ENCODE peak calls at places on chromosomes 5 and 9, in nine cellular contexts. W is EH; O is RWPE1; K is astrocyte; U is dorsolateral prefrontal cortex; G is epithelial cell of prostate; D is activated CD4-positive, alpha-beta memory T cell treated with anti-CD3 and anti-CD28 coated beads, Interleukin-2, amount 10 ng/mL, durations not matched to agents 7 days and 5 days; R is HL-60; Q is AML-193. B is an unnamed sample.

GRCh38 chr9:34371886-34372597 is 4.7 kb downstream of the MYORG start:
- DNase-seq in R (no peak), U (no peak), O (no peak), D (no peak), K (no peak), W (no peak), Q (no peak), G (no peak), B (no peak)

GRCh38 chr9:37760416-37761165 is 7.0 kb downstream of the TRMT10B start:
- DNase-seq in U (no peak), R (no peak), G (no peak), K (peak), W (peak), D (no peak), Q (no peak), O (peak), B (peak)

GRCh38 chr5:33524476-33524875 is 83.7 kb downstream of the TARS1 start:
- DNase-seq in R (no peak), O (no peak), D (no peak), W (peak), G (no peak), U (no peak), Q (no peak), K (no peak), B (peak)

GRCh38 chr5:142835540-142835939 is 65.4 kb downstream of the ARHGAP26 start:
- DNase-seq in R (no peak), D (no peak), O (no peak), K (no peak), G (no peak), W (no peak), U (no peak), Q (no peak), B (no peak)

GRCh38 chr9:4879098-4879497 is 86.4 kb downstream of the RCL1 start:
- DNase-seq in Q (no peak), R (no peak), U (no peak), O (no peak), K (no peak), D (no peak), G (no peak), W (no peak), B (no peak)

GRCh38 chr5:173035904-173036707 is 20.0 kb upstream of the CREBRF start:
- DNase-seq in R (no peak), U (no peak), K (no peak), Q (no peak), W (no peak), G (no peak), O (no peak), D (peak), B (no peak)

GRCh38 chr5:55141945-55142690 is 17.9 kb upstream of the GPX8 start:
- DNase-seq in R (no peak), W (no peak), Q (no peak), G (no peak), O (no peak), K (no peak), D (peak), U (no peak), B (no peak)

GRCh38 chr5:177426566-177427210 is at the start of gene GRK6:
- DNase-seq in K (no peak), U (no peak), G (no peak), Q (peak), O (peak), R (peak), W (no peak), D (peak), B (peak)

GRCh38 chr5:140317859-140318258 is 15.0 kb upstream of the PFDN1 start:
- DNase-seq in G (no peak), K (peak), D (no peak), O (peak), W (peak), U (no peak), Q (no peak), R (no peak), B (peak)

GRCh38 chr5:66642538-66642937 is 46.3 kb downstream of the MAST4 start:
- DNase-seq in W (no peak), D (no peak), R (no peak), O (no peak), Q (no peak), G (no peak), K (no peak), U (no peak), B (no peak)

GRCh38 chr9:92763721-92764380 is 782 bp downstream of the BICD2 start:
- DNase-seq in Q (peak), K (no peak), O (peak), W (peak), D (peak), G (no peak), R (peak), U (no peak), B (peak)

GRCh38 chr5:37111426-37112382 is 137.5 kb downstream of the CPLANE1 start:
- DNase-seq in O (no peak), W (no peak), D (no peak), G (no peak), Q (peak), U (no peak), R (peak), K (peak), B (peak)

GRCh38 chr5:34684281-34684979 is 28.3 kb downstream of the RAI14 start:
- DNase-seq in G (no peak), K (peak), U (no peak), Q (no peak), D (no peak), W (peak), R (no peak), O (no peak), B (peak)

GRCh38 chr5:117680421-117680820 is 1105.8 kb upstream of the SEMA6A start:
- DNase-seq in R (no peak), W (peak), Q (no peak), D (no peak), G (no peak), K (no peak), U (no peak), O (no peak), B (no peak)

GRCh38 chr9:116686135-116686534 is 970 bp upstream of the TRIM32 start:
- DNase-seq in W (no peak), Q (no peak), K (no peak), U (no peak), O (no peak), D (no peak), G (no peak), R (no peak), B (peak)

GRCh38 chr5:67493676-67494075 is 297.1 kb upstream of the CD180 start:
- DNase-seq in G (no peak), D (no peak), U (peak), Q (peak), O (peak), R (peak), K (no peak), W (peak), B (peak)

GRCh38 chr9:14027114-14027812 is 286.7 kb downstream of the NFIB start:
- DNase-seq in U (no peak), O (no peak), Q (no peak), G (no peak), W (no peak), K (no peak), D (no peak), R (no peak), B (peak)

GRCh38 chr5:140632366-140633080 is 452 bp downstream of the CD14 start:
- DNase-seq in K (peak), R (peak), O (no peak), W (peak), G (no peak), U (peak), D (peak), Q (no peak), B (no peak)

GRCh38 chr5:54895816-54896341 is 89.5 kb downstream of the ESM1 start:
- DNase-seq in W (peak), K (peak), G (no peak), O (peak), Q (peak), D (no peak), U (no peak), R (no peak), B (peak)

GRCh38 chr5:139985733-139986132 is 57.4 kb downstream of the NRG2 start:
- DNase-seq in K (peak), R (no peak), U (no peak), W (peak), G (peak), Q (no peak), O (peak), D (no peak), B (peak)

GRCh38 chr9:137138701-137139467 is at the start of gene GRIN1:
- DNase-seq in R (no peak), W (peak), U (no peak), G (no peak), D (peak), O (peak), K (no peak), Q (no peak), B (no peak)

GRCh38 chr5:88785396-88786216 is 97.4 kb downstream of the MEF2C start:
- DNase-seq in D (no peak), O (peak), K (peak), U (no peak), W (peak), R (no peak), G (peak), Q (no peak), B (peak)

GRCh38 chr9:130343445-130343918 is 77.9 kb downstream of the HMCN2 start:
- DNase-seq in D (peak), W (no peak), Q (no peak), G (no peak), U (no peak), R (no peak), O (peak), K (no peak), B (no peak)

GRCh38 chr9:137423810-137424291 is 658 bp downstream of the NOXA1 start:
- DNase-seq in D (no peak), Q (no peak), U (peak), G (no peak), R (peak), O (peak), K (no peak), W (peak), B (peak)

GRCh38 chr9:128007566-128008138 is 26.9 kb upstream of the EEIG1 start:
- DNase-seq in O (no peak), D (peak), U (no peak), W (peak), G (no peak), Q (peak), K (peak), R (peak), B (peak)

GRCh38 chr9:135126480-135127187 is 39.2 kb downstream of the OLFM1 start:
- DNase-seq in D (no peak), W (no peak), Q (no peak), R (no peak), U (peak), O (peak), K (peak), G (peak), B (peak)

GRCh38 chr9:38432922-38433510 is 8.8 kb upstream of the IGFBPL1 start:
- DNase-seq in U (no peak), D (no peak), O (peak), W (peak), Q (peak), G (no peak), R (peak), K (peak), B (peak)

GRCh38 chr5:103010120-103010666 is 109.7 kb downstream of the GIN1 start:
- DNase-seq in U (no peak), Q (no peak), R (no peak), D (no peak), O (no peak), W (no peak), K (no peak), G (no peak), B (peak)

GRCh38 chr9:112819635-112820496 is 69.3 kb downstream of the SNX30 start:
- DNase-seq in K (peak), R (peak), G (no peak), W (peak), Q (peak), U (no peak), O (peak), D (no peak), B (peak)

GRCh38 chr5:100550531-100551036 is 15.4 kb downstream of the FAM174A start:
- DNase-seq in D (no peak), G (no peak), O (no peak), R (no peak), U (no peak), K (no peak), Q (no peak), W (peak), B (no peak)

GRCh38 chr9:33795819-33796218 is 458 bp downstream of the PRSS3 start:
- DNase-seq in R (no peak), W (no peak), D (no peak), Q (no peak), O (no peak), G (no peak), K (no peak), U (no peak), B (no peak)

GRCh38 chr9:71806916-71807315 is 38.6 kb upstream of the CEMIP2 start:
- DNase-seq in O (peak), Q (peak), K (peak), G (peak), D (peak), U (peak), R (peak), W (peak), B (peak)

GRCh38 chr5:29005386-29005785 is 1967.0 kb upstream of the CDH9 start:
- DNase-seq in U (no peak), K (no peak), Q (peak), W (no peak), G (no peak), R (no peak), D (no peak), O (no peak), B (peak)

GRCh38 chr9:119318371-119318770 is 50.9 kb downstream of the BRINP1 start:
- DNase-seq in R (no peak), Q (no peak), D (no peak), U (no peak), O (no peak), W (no peak), G (peak), K (no peak), B (no peak)

GRCh38 chr5:96752341-96753016 is 55.3 kb downstream of the ERAP1 start:
- DNase-seq in R (peak), O (peak), U (no peak), K (peak), G (no peak), Q (peak), W (peak), D (no peak), B (peak)

GRCh38 chr9:109010676-109011655 is 2.3 kb downstream of the CTNNAL1 start:
- DNase-seq in Q (peak), D (peak), K (peak), W (peak), O (peak), R (peak), U (no peak), G (peak), B (peak)

GRCh38 chr9:93636172-93636661 is 59.8 kb downstream of the PHF2 start:
- DNase-seq in D (no peak), W (no peak), Q (no peak), G (no peak), R (no peak), U (no peak), K (no peak), O (no peak), B (no peak)

GRCh38 chr5:132204330-132204729 is 23.3 kb downstream of the P4HA2 start:
- DNase-seq in R (no peak), Q (no peak), K (no peak), U (peak), W (no peak), G (no peak), O (no peak), D (no peak), B (no peak)

GRCh38 chr9:88390371-88390990 is 2.2 kb downstream of the SPIN1 start:
- DNase-seq in O (no peak), W (peak), D (no peak), Q (no peak), U (no peak), K (peak), R (no peak), G (no peak), B (no peak)

B was measured in M059J.